ENCODE peak calls at places on chromosomes 4 and X, in four cellular contexts. C, O, M and I are unnamed samples.

GRCh38 chrX:143664302-143664701 is 28.4 kb upstream of the SLITRK4 start:
- DNase-seq in O (peak; percentile 22), M (peak; percentile 9), C (no peak), I (no peak)

GRCh38 chr4:106603471-106603870 is 234.9 kb upstream of the GIMD1 start:
- DNase-seq in M (no peak), C (no peak), O (no peak), I (no peak)

GRCh38 chr4:96016615-96017299 is 176.9 kb downstream of the PDHA2 start:
- DNase-seq in O (peak; percentile 76), M (no peak), C (no peak), I (no peak)

GRCh38 chr4:179823342-179823741 is 2381.1 kb upstream of the AGA start:
- DNase-seq in M (no peak), O (no peak), C (no peak), I (no peak)

GRCh38 chr4:39587881-39588280 is 50.8 kb downstream of the SMIM14 start:
- DNase-seq in C (no peak), O (peak; percentile 77), M (peak; percentile 36), I (no peak)

GRCh38 chr4:87092389-87093141 is 127.9 kb downstream of the KLHL8 start:
- DNase-seq in C (peak; percentile 90), M (peak; percentile 68), O (peak; percentile 92), I (no peak)

GRCh38 chrX:151753313-151754041 is 18.9 kb downstream of the CNGA2 start:
- DNase-seq in O (peak; percentile 64), M (peak; percentile 52), C (peak; percentile 25), I (peak; percentile 66)

GRCh38 chr4:25523405-25523804 is 132.2 kb upstream of the SLC34A2 start:
- DNase-seq in O (peak; percentile 15), M (no peak), C (no peak), I (no peak)

GRCh38 chr4:121666091-121666679 is 30.6 kb downstream of the ANXA5 start:
- DNase-seq in M (peak; percentile 69), C (no peak), O (no peak), I (no peak)

GRCh38 chr4:35986537-35986936 is 257.8 kb downstream of the ARAP2 start:
- DNase-seq in M (no peak), O (no peak), C (no peak), I (no peak)

GRCh38 chr4:57426779-57427395 is 316.7 kb upstream of the IGFBP7 start:
- DNase-seq in M (peak; percentile 68), O (peak; percentile 81), C (peak; percentile 77), I (peak; percentile 85)

GRCh38 chrX:150542846-150543229 is 25.6 kb upstream of the MTM1 start:
- DNase-seq in M (no peak), C (no peak), O (no peak), I (no peak)

GRCh38 chrX:150546711-150547153 is 21.7 kb upstream of the MTM1 start:
- DNase-seq in M (no peak), C (no peak), O (peak; percentile 30), I (no peak)

GRCh38 chrX:150543230-150544155 is 24.9 kb upstream of the MTM1 start:
- DNase-seq in O (no peak), C (no peak), M (no peak), I (no peak)

GRCh38 chrX:150544835-150545790 is 23.3 kb upstream of the MTM1 start:
- DNase-seq in M (no peak), C (no peak), O (peak; percentile 67), I (no peak)

GRCh38 chrX:150544222-150544787 is 24.1 kb upstream of the MTM1 start:
- DNase-seq in M (no peak), O (peak; percentile 23), C (no peak), I (no peak)
- TF ChIP-seq CTCF in M (no peak), O (peak; percentile 5), C (no peak), I (no peak)

GRCh38 chr4:111283066-111283677 is 660.3 kb upstream of the PITX2 start:
- DNase-seq in C (peak; percentile 58), O (peak; percentile 70), M (peak; percentile 53), I (peak; percentile 79)
- TF ChIP-seq CTCF in C (peak; percentile 94), O (peak; percentile 90), M (peak; percentile 96), I (peak; percentile 95)

GRCh38 chr4:128220286-128221235 is 67.1 kb downstream of the PGRMC2 start:
- DNase-seq in M (peak; percentile 71), O (peak; percentile 73), C (no peak), I (no peak)
- TF ChIP-seq CTCF in M (peak; percentile 47), O (peak; percentile 36), C (peak; percentile 41), I (peak; percentile 48)

GRCh38 chr4:20422398-20422797 is 170.7 kb downstream of the SLIT2 start:
- DNase-seq in C (peak; percentile 75), M (peak; percentile 49), O (peak; percentile 80), I (peak; percentile 57)
- TF ChIP-seq CTCF in C (peak; percentile 72), M (peak; percentile 67), O (peak; percentile 67), I (peak; percentile 78)

DNA sequence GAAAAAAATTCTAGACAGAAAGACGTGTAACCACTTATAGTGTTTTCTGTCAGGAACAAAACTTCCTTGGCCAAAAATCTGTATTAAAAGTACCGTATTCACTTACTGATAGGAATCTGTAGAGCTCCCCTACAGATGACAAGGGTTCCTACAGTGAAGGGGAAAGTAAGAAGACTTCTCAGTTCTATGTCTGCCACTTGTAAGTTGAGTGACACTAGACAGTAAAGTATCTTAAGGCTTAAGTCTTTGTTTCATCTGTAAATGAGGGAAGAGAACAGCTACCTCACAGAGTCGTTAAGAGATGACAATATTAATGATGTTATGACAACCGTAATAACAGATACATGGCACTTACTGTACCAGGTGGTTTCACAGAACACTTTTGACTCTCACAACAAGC is 3.3 kb downstream of the COQ2 start:
- DNase-seq in M (no peak), C (no peak), O (no peak), I (no peak)
- TF ChIP-seq CTCF in M (peak; percentile 11), C (peak; percentile 2), O (no peak), I (no peak)

DNA sequence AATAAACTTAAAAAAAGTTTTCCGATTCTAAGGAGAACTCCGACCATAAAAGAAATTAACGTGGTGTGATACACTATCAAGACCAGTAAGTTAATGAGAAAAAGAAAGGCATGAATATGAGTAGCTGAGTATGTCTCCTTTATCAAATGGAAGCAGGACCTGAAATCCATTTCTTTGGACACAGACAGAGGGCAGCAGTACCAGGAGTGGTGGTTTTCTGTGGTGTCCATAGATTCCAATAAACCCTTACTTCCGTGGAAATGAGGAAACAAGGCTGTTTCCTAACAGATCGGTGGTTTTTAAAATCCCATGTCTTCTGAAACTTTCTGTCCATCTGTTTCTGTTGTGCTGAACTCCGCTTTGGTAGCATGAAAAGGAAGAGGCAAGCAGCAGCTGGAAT is 128.5 kb upstream of the TSPAN5 start:
- DNase-seq in C (no peak), M (peak; percentile 20), O (no peak), I (no peak)
- TF ChIP-seq CTCF in C (peak; percentile 29), M (peak; percentile 21), O (peak; percentile 24), I (no peak)

GRCh38 chrX:10901290-10901633 is 209.9 kb upstream of the HCCS start:
- DNase-seq in M (no peak), O (no peak), C (no peak), I (no peak)

GRCh38 chrX:10902001-10902400 is 209.1 kb upstream of the HCCS start:
- DNase-seq in M (peak; percentile 52), C (no peak), O (peak; percentile 58), I (no peak)

GRCh38 chrX:10903518-10903917 is 207.6 kb upstream of the HCCS start:
- DNase-seq in C (no peak), O (no peak), M (no peak), I (no peak)

GRCh38 chrX:10906861-10907260 is 204.3 kb upstream of the HCCS start:
- DNase-seq in M (peak; percentile 32), O (no peak), C (no peak), I (no peak)

DNA sequence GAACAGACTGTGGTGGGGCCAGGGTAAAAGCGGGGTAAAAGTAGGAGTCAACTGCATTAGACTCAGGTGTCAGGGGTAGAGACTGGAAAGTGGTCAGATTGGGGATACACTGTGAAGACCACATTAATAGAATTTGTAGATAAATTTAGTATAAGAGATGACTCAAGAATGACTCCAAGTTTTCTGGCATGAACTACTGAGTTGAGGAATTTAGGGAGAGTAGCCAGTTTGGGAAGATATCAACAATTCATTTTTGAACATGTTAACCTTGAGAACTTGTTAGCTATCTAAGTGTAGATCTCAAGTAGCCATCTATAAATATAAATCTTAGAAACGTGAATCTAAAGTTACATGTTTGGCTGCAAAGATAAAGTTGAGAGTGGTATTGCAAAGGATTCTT is 206.9 kb upstream of the HCCS start:
- DNase-seq in O (peak; percentile 27), M (peak; percentile 69), C (no peak), I (no peak)
- TF ChIP-seq CTCF in O (no peak), M (no peak), C (no peak), I (no peak)

DNA sequence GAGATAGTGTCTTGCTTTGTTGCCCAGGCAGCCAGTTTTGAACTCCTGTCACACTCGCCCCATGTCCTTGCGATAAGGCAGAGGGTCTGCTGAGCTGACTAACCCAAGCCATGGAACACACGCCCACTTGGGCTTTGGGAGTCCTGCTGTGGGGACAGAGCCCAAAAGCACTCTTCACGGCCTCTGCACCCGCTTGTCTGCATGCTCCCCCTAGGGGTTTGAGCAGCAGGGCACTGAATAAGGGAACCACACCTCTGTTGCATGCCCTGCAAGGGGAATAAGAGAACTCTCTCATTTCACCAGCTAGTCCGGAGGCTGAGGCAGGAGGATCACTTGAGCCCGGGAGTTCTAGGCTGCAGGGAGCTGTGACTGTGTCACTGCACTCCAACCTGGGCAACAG is 166.0 kb downstream of the STAG2 start:
- DNase-seq in C (no peak), O (no peak), M (no peak), I (no peak)
- TF ChIP-seq CTCF in C (no peak), O (no peak), M (no peak), I (no peak)

DNA sequence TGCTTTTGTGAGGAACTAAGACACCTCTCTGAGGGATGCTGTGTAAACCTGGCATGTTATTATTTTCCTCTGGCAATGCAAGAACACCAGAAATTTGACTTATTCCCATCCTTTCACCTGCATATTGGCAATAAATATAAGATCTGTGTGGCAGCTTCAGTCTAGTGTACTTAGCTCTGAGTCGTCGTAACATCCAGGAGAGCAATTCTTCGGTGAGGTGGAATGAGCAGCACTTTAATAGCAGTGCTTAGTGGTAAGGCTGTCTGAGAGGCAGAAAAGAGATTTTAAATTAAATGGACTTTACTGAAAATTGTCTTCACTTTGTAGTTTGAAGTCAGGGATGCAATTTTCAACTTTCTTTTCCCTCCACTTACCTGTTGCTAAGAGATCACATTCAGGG is 344.9 kb downstream of the PCDH7 start:
- DNase-seq in C (no peak), O (no peak), M (no peak), I (no peak)
- TF ChIP-seq CTCF in C (no peak), O (no peak), M (no peak), I (no peak)

GRCh38 chr4:104693601-104694201 is 199.0 kb upstream of the CXXC4 start:
- DNase-seq in C (no peak), M (no peak), O (peak; percentile 34), I (no peak)
- TF ChIP-seq CTCF in C (peak; percentile 65), M (no peak), O (peak; percentile 44), I (no peak)